ENCODE peak calls at places on chromosomes 1 and 21, in nine cellular contexts. M is nucleus accumbens, D is dorsolateral prefrontal cortex, Y is mesenchymal stem cell, O is neural progenitor cell, H is T1000, R is NCI-H1105 treated with DMSO at 0.1 percent for 48 hours, N is Right ventricle myocardium superior, J is left colon. E is an unnamed sample.

GRCh38 chr1:165369255-165369848 is 12.8 kb upstream of the LMX1A start:
- DNase-seq in M (no peak), D (peak; percentile 75), Y (peak; percentile 44), O (peak; percentile 77), H (no peak), R (no peak), N (peak; percentile 71), J (no peak), E (no peak)

GRCh38 chr21:42685036-42685435 is 31.6 kb downstream of the PDE9A start:
- DNase-seq in M (no peak), D (no peak), Y (no peak), O (no peak), H (no peak), R (no peak), N (no peak), J (no peak), E (no peak)

GRCh38 chr1:73998348-73998959 is 199.5 kb downstream of the LRRIQ3 start:
- DNase-seq in M (no peak), D (no peak), Y (peak; percentile 30), O (peak; percentile 42), H (no peak), R (peak; percentile 84), N (no peak), J (no peak), E (no peak)

GRCh38 chr21:39452207-39452964 is 616 bp downstream of the SH3BGR start:
- DNase-seq in M (no peak), D (no peak), Y (peak; percentile 74), O (no peak), H (no peak), R (no peak), N (no peak), J (no peak), E (no peak)

GRCh38 chr21:45863267-45863666 is 118.3 kb upstream of the COL6A1 start:
- DNase-seq in M (no peak), D (no peak), Y (no peak), O (peak; percentile 21), H (no peak), R (no peak), N (no peak), J (no peak), E (no peak)

GRCh38 chr1:223683586-223684487 is 18.3 kb upstream of the CAPN8 start:
- DNase-seq in M (no peak), D (peak; percentile 59), Y (peak; percentile 34), O (peak; percentile 80), H (peak; percentile 36), R (peak; percentile 87), N (peak; percentile 49), J (no peak), E (no peak)

GRCh38 chr1:235004840-235005391 is 123.7 kb downstream of the TOMM20 start:
- DNase-seq in M (no peak), D (no peak), Y (no peak), O (no peak), H (no peak), R (no peak), N (no peak), J (no peak), E (no peak)

GRCh38 chr1:20410555-20410954 is 75.5 kb downstream of the CAMK2N1 start:
- DNase-seq in M (no peak), D (no peak), Y (no peak), O (peak; percentile 47), H (no peak), R (peak; percentile 61), N (no peak), J (no peak), E (no peak)

GRCh38 chr1:236893626-236894545 is 98.8 kb downstream of the MTR start:
- DNase-seq in M (no peak), D (peak; percentile 46), Y (no peak), O (no peak), H (no peak), R (no peak), N (no peak), J (no peak), E (no peak)

GRCh38 chr1:185352067-185352466 is 35.0 kb upstream of the IVNS1ABP start:
- DNase-seq in M (no peak), D (no peak), Y (peak; percentile 33), O (no peak), H (no peak), R (no peak), N (no peak), J (no peak), E (no peak)

GRCh38 chr1:8017495-8018310 is 8.4 kb downstream of the ERRFI1 start:
- DNase-seq in M (peak; percentile 5), D (no peak), Y (peak; percentile 65), O (peak; percentile 48), H (peak; percentile 16), R (peak; percentile 48), N (no peak), J (no peak), E (no peak)

GRCh38 chr21:16437586-16437985 is 707.8 kb downstream of the USP25 start:
- DNase-seq in M (no peak), D (no peak), Y (no peak), O (no peak), H (no peak), R (no peak), N (no peak), J (no peak), E (no peak)

GRCh38 chr1:40668769-40669525 is 3.5 kb upstream of the RIMS3 start:
- DNase-seq in M (peak; percentile 18), D (peak; percentile 84), Y (peak; percentile 68), O (peak; percentile 79), H (peak; percentile 77), R (peak; percentile 72), N (peak; percentile 83), J (peak; percentile 81), E (peak; percentile 88)

GRCh38 chr1:32035119-32035518 is 21.5 kb downstream of the KHDRBS1 start:
- DNase-seq in M (no peak), D (no peak), Y (no peak), O (no peak), H (no peak), R (no peak), N (no peak), J (no peak), E (no peak)

GRCh38 chr1:164180824-164181223 is 378.2 kb upstream of the PBX1 start:
- DNase-seq in M (no peak), D (no peak), Y (no peak), O (no peak), H (no peak), R (no peak), N (no peak), J (no peak), E (no peak)

GRCh38 chr1:84387480-84388163 is 10.7 kb upstream of the DNASE2B start:
- DNase-seq in M (no peak), D (no peak), Y (no peak), O (no peak), H (no peak), R (no peak), N (no peak), J (no peak), E (no peak)

GRCh38 chr21:38810826-38811164 is 5.1 kb downstream of the ETS2 start:
- DNase-seq in M (no peak), D (no peak), Y (no peak), O (no peak), H (no peak), R (no peak), N (no peak), J (no peak), E (no peak)

GRCh38 chr1:37465596-37466517 is 8.5 kb upstream of the ZC3H12A start:
- DNase-seq in M (no peak), D (no peak), Y (peak; percentile 48), O (no peak), H (no peak), R (no peak), N (no peak), J (no peak), E (no peak)

GRCh38 chr1:100277866-100278265 is 11.8 kb downstream of the RTCA start:
- DNase-seq in M (no peak), D (no peak), Y (no peak), O (no peak), H (no peak), R (no peak), N (no peak), J (no peak), E (no peak)

GRCh38 chr1:15141933-15142647 is 11.5 kb upstream of the TMEM51 start:
- DNase-seq in M (no peak), D (no peak), Y (peak; percentile 49), O (no peak), H (no peak), R (no peak), N (peak; percentile 52), J (no peak), E (no peak)

GRCh38 chr1:31215083-31215570 is 24.6 kb downstream of the NKAIN1 start:
- DNase-seq in M (no peak), D (no peak), Y (no peak), O (no peak), H (no peak), R (no peak), N (no peak), J (no peak), E (no peak)

GRCh38 chr21:46425566-46425965 is 33.1 kb upstream of the DIP2A start:
- DNase-seq in M (no peak), D (no peak), Y (no peak), O (no peak), H (no peak), R (no peak), N (peak; percentile 50), J (no peak), E (no peak)

GRCh38 chr1:43912607-43913006 is 21.0 kb upstream of the ARTN start:
- DNase-seq in M (no peak), D (no peak), Y (peak; percentile 59), O (peak; percentile 46), H (no peak), R (no peak), N (no peak), J (peak; percentile 31), E (no peak)

GRCh38 chr1:6930901-6931300 is 145.6 kb downstream of the CAMTA1 start:
- DNase-seq in M (no peak), D (no peak), Y (no peak), O (no peak), H (no peak), R (no peak), N (no peak), J (no peak), E (no peak)

GRCh38 chr1:92538048-92538412 is 51.3 kb upstream of the GFI1 start:
- DNase-seq in M (no peak), D (no peak), Y (peak; percentile 24), O (no peak), H (no peak), R (no peak), N (no peak), J (no peak), E (no peak)

GRCh38 chr21:36554411-36555157 is 74.7 kb upstream of the CLDN14 start:
- DNase-seq in M (no peak), D (no peak), Y (no peak), O (no peak), H (no peak), R (no peak), N (no peak), J (no peak), E (no peak)

GRCh38 chr1:5914676-5915285 is 77.4 kb downstream of the NPHP4 start:
- DNase-seq in M (no peak), D (no peak), Y (no peak), O (no peak), H (no peak), R (no peak), N (no peak), J (no peak), E (no peak)

GRCh38 chr1:222579316-222579715 is 10.4 kb downstream of the TAF1A start:
- DNase-seq in M (no peak), D (no peak), Y (no peak), O (no peak), H (no peak), R (no peak), N (no peak), J (no peak), E (no peak)